ENCODE peak calls at places on chromosomes 2 and 18, in four cellular contexts. M is ELR; Y is stimulated activated CD8-positive, alpha-beta memory T cell treated with anti-CD3 and anti-CD28 coated beads, Interleukin-4, amount 100 ng/mL, for 24 hours; D is RWPE1. V is an unnamed sample.

GRCh38 chr18:1648715-1649114 is 744.0 kb downstream of the ADCYAP1 start:
- DNase-seq in D (no peak), M (no peak), Y (no peak), V (no peak)

GRCh38 chr2:192500550-192501200 is 305.9 kb upstream of the TMEFF2 start:
- DNase-seq in M (peak; percentile 96), Y (no peak), D (peak; percentile 64), V (no peak)

GRCh38 chr2:199092419-199092818 is 365.3 kb downstream of the SATB2 start:
- DNase-seq in D (no peak), Y (no peak), M (no peak), V (no peak)

GRCh38 chr2:178870703-178871102 is 63.5 kb upstream of the TTN start:
- DNase-seq in D (peak; percentile 55), Y (no peak), M (peak; percentile 85), V (no peak)

GRCh38 chr2:102297891-102298290 is 13.5 kb upstream of the IL1RL1 start:
- DNase-seq in D (no peak), M (no peak), Y (no peak), V (no peak)

GRCh38 chr2:48454504-48454903 is 75.5 kb upstream of the STON1 start:
- DNase-seq in D (no peak), M (no peak), Y (no peak), V (no peak)

GRCh38 chr18:13455960-13456471 is 237.5 kb downstream of the LDLRAD4 start:
- DNase-seq in M (no peak), Y (peak; percentile 24), D (no peak), V (no peak)

GRCh38 chr2:37091873-37092272 is 7.6 kb downstream of the GPATCH11 start:
- DNase-seq in M (no peak), Y (no peak), D (no peak), V (no peak)

GRCh38 chr2:8119782-8120551 is 561.9 kb upstream of the ID2 start:
- DNase-seq in Y (no peak), D (peak; percentile 11), M (no peak), V (no peak)

GRCh38 chr2:19688059-19688458 is 213.7 kb downstream of the TTC32 start:
- DNase-seq in Y (no peak), D (no peak), M (no peak), V (no peak)

GRCh38 chr2:61187069-61187468 is 25.1 kb downstream of the C2orf74 start:
- DNase-seq in Y (no peak), M (no peak), D (no peak), V (no peak)

GRCh38 chr18:64183674-64184073 is 34.8 kb upstream of the LINC00305 start:
- DNase-seq in D (no peak), M (no peak), Y (no peak), V (no peak)

GRCh38 chr2:254231-254630 is 9.6 kb downstream of the SH3YL1 start:
- DNase-seq in Y (no peak), D (no peak), M (no peak), V (no peak)

GRCh38 chr2:189609853-189610252 is 29.3 kb upstream of the SLC40A1 start:
- DNase-seq in M (no peak), Y (no peak), D (no peak), V (no peak)

GRCh38 chr2:200383380-200384110 is 77.1 kb downstream of the SPATS2L start:
- DNase-seq in D (peak; percentile 59), M (peak; percentile 67), Y (no peak), V (no peak)

GRCh38 chr18:56248613-56249235 is 389.7 kb downstream of the TXNL1 start:
- DNase-seq in M (no peak), Y (no peak), D (no peak), V (no peak)

GRCh38 chr2:227890495-227891079 is 19.2 kb downstream of the DAW1 start:
- DNase-seq in M (peak; percentile 74), D (peak; percentile 33), Y (no peak), V (no peak)

GRCh38 chr2:173090291-173090877 is 14.7 kb downstream of the MAP3K20 start:
- DNase-seq in M (peak; percentile 78), Y (no peak), D (no peak), V (no peak)

GRCh38 chr2:18373081-18373480 is 187.4 kb downstream of the RDH14 start:
- DNase-seq in D (no peak), Y (no peak), M (no peak), V (no peak)

GRCh38 chr18:8400193-8400752 is 209.0 kb upstream of the RAB12 start:
- DNase-seq in Y (no peak), M (no peak), D (no peak), V (no peak)

GRCh38 chr18:63883617-63884016 is 3.9 kb upstream of the SERPINB2 start:
- DNase-seq in D (no peak), M (peak; percentile 29), Y (no peak), V (no peak)

GRCh38 chr2:20425884-20426283 is 21.0 kb upstream of the RHOB start:
- DNase-seq in M (no peak), D (no peak), Y (no peak), V (no peak)

GRCh38 chr2:1421731-1422130 is 8.5 kb downstream of the TPO start:
- DNase-seq in D (no peak), M (no peak), Y (no peak), V (no peak)

GRCh38 chr18:50869150-50869549 is 9.8 kb upstream of the ME2 start:
- DNase-seq in Y (no peak), D (no peak), M (no peak), V (no peak)

GRCh38 chr2:63743976-63744331 is 97.7 kb upstream of the UGP2 start:
- DNase-seq in M (no peak), D (no peak), Y (no peak), V (no peak)

GRCh38 chr2:41966920-41967319 is 80.9 kb upstream of the PKDCC start:
- DNase-seq in D (no peak), M (no peak), Y (no peak), V (no peak)

V was measured in NK-92 treated with Interleukin-12 subunit alpha and Interleukin-12 subunit beta, amount 100 ng/mL, for 24 hours.